ENCODE peak calls at places on chromosomes 5 and 9, in four cellular contexts. N is GM12878, K is K562, H is HCT116. I is an unnamed sample.

GRCh38 chr9:88551546-88552137 is 16.7 kb downstream of the NXNL2 start:
- DNase-seq in H (no peak), K (no peak), N (no peak), I (no peak)

GRCh38 chr9:130110596-130111021 is 56.9 kb downstream of the GPR107 start:
- DNase-seq in K (no peak), H (no peak), N (no peak), I (no peak)

GRCh38 chr5:157559301-157559700 is 16.3 kb downstream of the ADAM19 start:
- DNase-seq in H (no peak), K (no peak), N (no peak), I (no peak)

GRCh38 chr5:10145922-10146321 is 103.8 kb downstream of the ATPSCKMT start:
- DNase-seq in H (peak), K (peak), N (peak), I (peak)

GRCh38 chr9:136531904-136532798 is 13.7 kb downstream of the NOTCH1 start:
- DNase-seq in H (no peak), N (no peak), K (no peak), I (no peak)

GRCh38 chr5:43078956-43079355 is 38.8 kb upstream of the ANXA2R start:
- DNase-seq in N (no peak), H (no peak), K (peak), I (no peak)

GRCh38 chr9:76610009-76610352 is 151.0 kb downstream of the GCNT1 start:
- DNase-seq in K (no peak), H (no peak), N (no peak), I (no peak)

GRCh38 chr5:92581249-92581648 is 999.8 kb downstream of the NR2F1-AS1 start:
- DNase-seq in K (no peak), N (no peak), H (no peak), I (no peak)

GRCh38 chr9:75812139-75812538 is 78.3 kb upstream of the PCSK5 start:
- DNase-seq in N (no peak), K (no peak), H (no peak), I (no peak)

GRCh38 chr9:80595192-80595591 is 1023.4 kb downstream of the TLE4 start:
- DNase-seq in H (no peak), N (no peak), K (no peak), I (no peak)

GRCh38 chr9:136105398-136106135 is 10.5 kb upstream of the NACC2 start:
- DNase-seq in K (no peak), N (no peak), H (no peak), I (no peak)

GRCh38 chr9:16360247-16360646 is 510.2 kb downstream of the BNC2 start:
- DNase-seq in N (no peak), K (no peak), H (no peak), I (no peak)

GRCh38 chr5:128777052-128777451 is 188.2 kb upstream of the SLC27A6 start:
- DNase-seq in H (no peak), N (peak), K (no peak), I (no peak)

GRCh38 chr5:135337064-135337463 is 62.0 kb downstream of the MACROH2A1 start:
- DNase-seq in H (no peak), K (no peak), N (no peak), I (no peak)

GRCh38 chr5:17282283-17283120 is 65.1 kb downstream of the BASP1 start:
- DNase-seq in N (peak), H (no peak), K (no peak), I (no peak)

GRCh38 chr5:141848771-141849370 is 29.3 kb downstream of the PCDH1 start:
- DNase-seq in H (no peak), K (peak), N (no peak), I (peak)

GRCh38 chr5:98096155-98096554 is 677.3 kb upstream of the RGMB start:
- DNase-seq in H (no peak), K (no peak), N (no peak), I (no peak)

GRCh38 chr5:172805018-172805683 is 28.9 kb upstream of the ERGIC1 start:
- DNase-seq in H (no peak), K (no peak), N (no peak), I (no peak)

GRCh38 chr5:172809774-172810173 is 24.3 kb upstream of the ERGIC1 start:
- DNase-seq in N (no peak), H (no peak), K (no peak), I (no peak)

GRCh38 chr5:172807766-172808311 is 26.2 kb upstream of the ERGIC1 start:
- DNase-seq in K (no peak), H (no peak), N (no peak), I (no peak)

GRCh38 chr5:172805736-172806255 is 28.3 kb upstream of the ERGIC1 start:
- DNase-seq in N (no peak), K (peak), H (no peak), I (no peak)

GRCh38 chr5:172806897-172807672 is 27.0 kb upstream of the ERGIC1 start:
- DNase-seq in N (peak), K (peak), H (peak), I (peak)
- TF ChIP-seq ZBTB33 in N (no peak), K (no peak), H (no peak), I (no peak)

DNA sequence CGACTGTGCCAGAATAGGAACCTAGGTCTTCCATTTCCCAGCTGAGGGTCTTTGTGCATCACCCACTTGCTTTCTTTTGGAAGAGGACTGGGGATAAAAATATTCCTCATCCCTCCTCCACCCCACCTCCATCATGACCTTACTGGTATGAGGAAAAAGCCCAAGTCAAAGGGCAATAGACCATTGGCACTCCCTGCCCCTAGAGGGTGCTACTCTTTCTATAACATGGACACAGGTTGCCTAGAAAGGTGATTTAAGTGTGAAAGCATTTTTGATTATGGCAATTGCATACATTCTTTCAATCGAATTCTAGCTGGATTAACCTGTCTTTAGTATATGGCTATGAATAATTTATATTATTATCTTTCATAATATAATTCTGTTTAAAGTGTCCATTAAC is 22.8 kb upstream of the ZNF618 start:
- DNase-seq in K (peak), H (no peak), N (no peak), I (peak)
- TF ChIP-seq SRF in K (no peak), H (no peak), N (no peak), I (no peak)

GRCh38 chr5:97078958-97079357 is 63.5 kb downstream of the LIX1 start:
- DNase-seq in N (no peak), K (no peak), H (no peak), I (no peak)
- TF ChIP-seq RAD21 in N (no peak), K (no peak), H (no peak), I (no peak)

GRCh38 chr9:31347082-31347617 is 1037.3 kb upstream of the ACO1 start:
- DNase-seq in K (no peak), H (no peak), N (peak), I (no peak)
- TF ChIP-seq ZBTB33 in K (no peak), H (no peak), N (no peak), I (no peak)

GRCh38 chr9:92029553-92029952 is 79.5 kb upstream of the ROR2 start:
- DNase-seq in N (no peak), H (no peak), K (no peak), I (no peak)
- TF ChIP-seq SRF in N (no peak), H (no peak), K (no peak), I (no peak)

DNA sequence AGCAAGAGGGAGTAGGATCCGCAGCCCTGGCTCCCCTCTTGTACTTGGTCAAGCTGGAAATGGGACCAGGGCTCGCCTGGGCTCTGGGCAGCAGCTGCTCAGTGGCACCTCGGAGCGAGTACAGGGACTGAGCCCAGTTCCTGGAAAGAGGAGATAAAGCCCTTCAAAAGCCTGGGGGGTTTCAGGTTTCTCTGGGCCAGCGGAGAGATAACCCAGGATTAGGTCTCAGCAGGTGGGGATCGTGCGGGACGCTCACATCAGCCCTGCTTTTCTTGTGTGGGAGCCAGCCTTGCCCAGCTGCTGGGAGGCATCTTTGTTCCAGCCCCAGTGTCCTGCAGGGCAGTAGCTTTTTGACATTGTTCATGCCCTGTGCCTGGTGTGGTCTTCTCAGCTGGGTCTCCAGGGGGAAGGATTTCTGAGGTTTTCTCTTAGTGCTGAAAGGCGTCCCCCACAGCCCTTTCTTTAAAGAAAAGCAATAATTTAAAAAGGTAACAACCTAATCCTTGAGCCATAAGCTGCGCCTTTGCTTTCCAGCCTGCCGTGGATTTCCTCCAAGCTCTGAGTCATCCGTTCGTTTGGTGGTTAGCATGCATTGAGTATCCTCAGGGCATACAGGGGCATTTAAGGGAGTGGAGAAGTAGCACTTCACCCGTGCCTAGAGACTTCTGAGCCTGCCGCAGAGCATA is 657 bp upstream of the TNC start:
- DNase-seq in H (peak), K (peak), N (no peak), I (no peak)
- TF ChIP-seq RAD21 in H (no peak), K (no peak), N (no peak), I (no peak)

DNA sequence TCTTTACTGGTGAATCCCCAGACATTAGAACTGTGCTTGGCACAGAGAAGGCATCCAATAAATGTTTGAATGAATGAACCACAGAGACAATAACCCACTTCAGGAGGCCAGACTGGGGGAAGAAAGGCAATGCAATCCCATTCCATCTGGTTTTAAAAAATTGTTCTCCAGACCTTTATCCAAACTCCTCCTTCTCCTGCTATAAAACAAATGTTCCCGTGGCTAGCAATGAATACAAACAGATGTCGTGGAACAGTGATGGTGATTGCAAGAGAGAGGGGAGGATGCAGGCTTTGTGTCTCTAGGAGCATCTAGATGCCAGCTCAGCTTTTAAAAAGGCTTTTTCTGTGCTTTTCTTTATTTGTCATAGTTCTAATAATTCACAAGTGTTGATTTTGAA is 59.2 kb downstream of the TNFSF15 start:
- DNase-seq in K (no peak), N (no peak), H (no peak), I (no peak)
- TF ChIP-seq ZBTB33 in K (no peak), N (no peak), H (no peak), I (no peak)

GRCh38 chr5:150137168-150137957 is 18.3 kb downstream of the PDGFRB start:
- DNase-seq in N (no peak), H (no peak), K (no peak), I (peak)
- TF ChIP-seq SRF in N (no peak), H (no peak), K (no peak), I (no peak)

GRCh38 chr5:163571755-163572154 is 66.3 kb downstream of the MAT2B start:
- DNase-seq in N (no peak), K (no peak), H (no peak), I (no peak)
- TF ChIP-seq RAD21 in N (no peak), K (no peak), H (no peak), I (no peak)

GRCh38 chr5:80125022-80125961 is 90.1 kb downstream of the THBS4 start:
- DNase-seq in K (no peak), H (no peak), N (peak), I (no peak)

GRCh38 chr5:80124111-80124510 is 89.0 kb downstream of the THBS4 start:
- DNase-seq in K (no peak), N (no peak), H (no peak), I (no peak)

GRCh38 chr5:80127037-80127642 is 92.0 kb downstream of the THBS4 start:
- DNase-seq in K (no peak), N (no peak), H (no peak), I (no peak)

GRCh38 chr5:80124519-80124918 is 89.4 kb downstream of the THBS4 start:
- DNase-seq in K (no peak), N (no peak), H (no peak), I (no peak)

DNA sequence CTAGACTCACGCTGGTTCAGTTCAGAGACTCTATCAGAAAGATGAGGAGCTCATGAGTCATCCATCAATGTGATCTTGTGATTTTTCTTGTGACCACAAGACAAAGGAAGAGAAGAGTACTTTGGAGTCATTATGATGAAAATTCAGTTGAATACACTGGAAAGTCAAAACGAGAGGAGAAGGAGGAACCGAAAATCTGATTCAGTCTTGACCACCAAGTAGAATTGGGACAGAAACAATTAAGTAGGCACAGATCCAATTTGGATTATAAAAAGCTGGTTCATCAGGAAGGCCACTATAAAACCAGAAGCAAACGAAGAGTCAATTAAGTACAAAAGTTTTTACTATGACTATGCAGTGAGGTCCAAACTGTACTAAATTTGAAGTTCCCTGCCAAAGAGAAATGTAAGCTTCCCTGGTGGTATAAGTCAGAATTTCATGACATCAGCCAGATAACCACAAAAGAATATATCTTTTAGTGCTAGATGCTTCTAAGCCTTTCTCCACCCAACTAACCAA is 90.9 kb downstream of the THBS4 start:
- DNase-seq in H (peak), N (peak), K (no peak), I (no peak)
- TF ChIP-seq ZBTB33 in H (no peak), N (no peak), K (no peak), I (no peak)